ENCODE peak calls at places on chromosomes 1 and 21, in seven cellular contexts. U, J, I, O, P, V and Z are unnamed samples.

GRCh38 chr1:224541072-224541790 is 74.9 kb upstream of the CNIH3 start:
- DNase-seq in O (no peak), U (no peak), V (no peak), I (no peak), P (no peak), J (no peak), Z (no peak)

GRCh38 chr1:44637590-44638411 is 36.5 kb downstream of the TMEM53 start:
- DNase-seq in I (no peak), U (no peak), O (no peak), V (no peak), J (no peak), P (no peak), Z (no peak)

GRCh38 chr1:40308036-40308727 is 8.9 kb downstream of the COL9A2 start:
- DNase-seq in J (no peak), U (no peak), I (no peak), V (no peak), O (no peak), P (no peak), Z (no peak)

GRCh38 chr1:76503100-76503499 is 364.2 kb upstream of the ST6GALNAC5 start:
- DNase-seq in I (no peak), V (no peak), U (no peak), P (no peak), J (no peak), O (no peak), Z (no peak)

GRCh38 chr1:62391369-62391971 is 45.4 kb upstream of the USP1 start:
- DNase-seq in J (peak), O (no peak), P (peak), U (no peak), I (no peak), V (no peak), Z (no peak)

GRCh38 chr1:212158912-212159796 is 123.6 kb downstream of the DTL start:
- DNase-seq in U (no peak), J (no peak), P (peak), I (no peak), O (peak), V (no peak), Z (no peak)

GRCh38 chr21:41374177-41374712 is 12.4 kb downstream of the MX2 start:
- DNase-seq in J (no peak), P (no peak), I (no peak), V (no peak), U (no peak), O (no peak), Z (no peak)

GRCh38 chr1:99964806-99965205 is 5.0 kb upstream of the SLC35A3 start:
- DNase-seq in J (no peak), P (no peak), I (no peak), V (no peak), U (no peak), O (no peak), Z (no peak)

GRCh38 chr21:46161800-46162592 is 6.6 kb upstream of the FTCD start:
- DNase-seq in O (no peak), P (no peak), V (no peak), U (no peak), I (no peak), J (no peak), Z (no peak)

GRCh38 chr1:156711011-156711817 is 5.8 kb upstream of the CRABP2 start:
- DNase-seq in I (no peak), V (no peak), P (no peak), U (no peak), J (peak), O (no peak), Z (no peak)

GRCh38 chr1:22189619-22190018 is 46.7 kb upstream of the WNT4 start:
- DNase-seq in I (no peak), O (no peak), U (no peak), V (no peak), J (no peak), P (no peak), Z (no peak)

GRCh38 chr1:67700692-67701410 is 15.8 kb downstream of the GADD45A start:
- DNase-seq in J (peak), V (no peak), I (no peak), U (no peak), P (peak), O (no peak), Z (no peak)

GRCh38 chr1:50493710-50494109 is 70.5 kb upstream of the DMRTA2 start:
- DNase-seq in U (no peak), P (no peak), I (no peak), V (no peak), O (no peak), J (no peak), Z (no peak)

GRCh38 chr1:226277897-226278296 is 31.1 kb downstream of the LIN9 start:
- DNase-seq in I (no peak), O (no peak), U (no peak), P (no peak), J (no peak), V (no peak), Z (no peak)

GRCh38 chr1:96721382-96722160 is at the start of gene PTBP2:
- DNase-seq in P (peak), I (no peak), V (peak), O (peak), U (peak), J (peak), Z (peak)

GRCh38 chr21:15192243-15192642 is 127.4 kb upstream of the NRIP1 start:
- DNase-seq in P (no peak), O (no peak), J (peak), I (peak), U (no peak), V (no peak), Z (no peak)

GRCh38 chr21:38597436-38597835 is 99.2 kb upstream of the ERG start:
- DNase-seq in I (no peak), P (no peak), O (no peak), U (no peak), V (peak), J (peak), Z (no peak)

GRCh38 chr1:38773483-38773882 is 86.1 kb downstream of the RRAGC start:
- DNase-seq in J (no peak), I (no peak), O (no peak), P (no peak), V (no peak), U (no peak), Z (no peak)

GRCh38 chr21:20856926-20857325 is 141.3 kb upstream of the NCAM2 start:
- DNase-seq in I (no peak), V (no peak), P (no peak), U (no peak), O (no peak), J (no peak), Z (no peak)

GRCh38 chr1:168714012-168714411 is 15.0 kb downstream of the DPT start:
- DNase-seq in P (no peak), J (no peak), V (no peak), O (no peak), I (no peak), U (no peak), Z (no peak)

GRCh38 chr21:44425895-44426662 is 29.2 kb upstream of the LRRC3 start:
- DNase-seq in P (no peak), V (no peak), J (no peak), O (no peak), I (no peak), U (no peak), Z (no peak)

GRCh38 chr1:12448746-12449177 is 169.2 kb downstream of the DHRS3 start:
- DNase-seq in J (peak), I (no peak), V (peak), U (no peak), P (no peak), O (no peak), Z (no peak)

GRCh38 chr1:217281332-217281731 is 349.6 kb downstream of the GPATCH2 start:
- DNase-seq in U (no peak), V (no peak), O (no peak), J (no peak), I (no peak), P (no peak), Z (no peak)

GRCh38 chr1:165896277-165896676 is 68.9 kb downstream of the UCK2 start:
- DNase-seq in U (peak), V (peak), I (peak), J (peak), O (no peak), P (no peak), Z (no peak)

GRCh38 chr1:222006715-222007114 is 264.8 kb upstream of the DUSP10 start:
- DNase-seq in J (peak), V (no peak), U (no peak), P (no peak), I (no peak), O (no peak), Z (no peak)

GRCh38 chr1:32112800-32113375 is 5.0 kb downstream of the KPNA6 start:
- DNase-seq in O (peak), V (no peak), P (no peak), U (no peak), J (no peak), I (no peak), Z (no peak)